ENCODE peak calls at places on chromosome 13, in eight cellular contexts. One of them, this sample, is unnamed.

GRCh38 chr13:71879129-71879535 is 12.1 kb upstream of the DACH1 start:
- DNase-seq in NK-92 treated with Interleukin-12 subunit alpha and Interleukin-12 subunit beta, amount 100 ng/mL, for 24 hours: no peak
- DNase-seq in HEK293T: peak; percentile 69
- DNase-seq in kidney tubule cell: peak; percentile 46
- DNase-seq in neural crest cell: no peak
- DNase-seq in MV-4-11: peak; percentile 41
- DNase-seq in body of pancreas: peak; percentile 20
- DNase-seq in A549: no peak
- DNase-seq in this sample: no peak

GRCh38 chr13:48539550-48539949 is 6.7 kb upstream of the RCBTB2 start:
- DNase-seq in A549: no peak
- DNase-seq in neural crest cell: no peak
- DNase-seq in kidney tubule cell: no peak
- DNase-seq in MV-4-11: no peak
- DNase-seq in NK-92 treated with Interleukin-12 subunit alpha and Interleukin-12 subunit beta, amount 100 ng/mL, for 24 hours: no peak
- DNase-seq in HEK293T: no peak
- DNase-seq in body of pancreas: no peak
- DNase-seq in this sample: no peak

GRCh38 chr13:46962286-46962941 is 65.6 kb upstream of the HTR2A start:
- DNase-seq in neural crest cell: no peak
- DNase-seq in kidney tubule cell: peak; percentile 72
- DNase-seq in A549: no peak
- DNase-seq in body of pancreas: no peak
- DNase-seq in HEK293T: peak; percentile 13
- DNase-seq in MV-4-11: no peak
- DNase-seq in NK-92 treated with Interleukin-12 subunit alpha and Interleukin-12 subunit beta, amount 100 ng/mL, for 24 hours: no peak
- DNase-seq in this sample: no peak

GRCh38 chr13:85974604-85975366 is 175.6 kb upstream of the SLITRK6 start:
- DNase-seq in neural crest cell: no peak
- DNase-seq in MV-4-11: no peak
- DNase-seq in HEK293T: no peak
- DNase-seq in kidney tubule cell: peak; percentile 64
- DNase-seq in A549: no peak
- DNase-seq in NK-92 treated with Interleukin-12 subunit alpha and Interleukin-12 subunit beta, amount 100 ng/mL, for 24 hours: no peak
- DNase-seq in body of pancreas: no peak
- DNase-seq in this sample: no peak

GRCh38 chr13:95485045-95485517 is 67.4 kb upstream of the CLDN10 start:
- DNase-seq in A549: no peak
- DNase-seq in body of pancreas: no peak
- DNase-seq in MV-4-11: no peak
- DNase-seq in kidney tubule cell: peak; percentile 44
- DNase-seq in NK-92 treated with Interleukin-12 subunit alpha and Interleukin-12 subunit beta, amount 100 ng/mL, for 24 hours: peak; percentile 18
- DNase-seq in HEK293T: no peak
- DNase-seq in neural crest cell: no peak
- DNase-seq in this sample: no peak

GRCh38 chr13:26557393-26558073 is at the start of gene WASF3:
- DNase-seq in NK-92 treated with Interleukin-12 subunit alpha and Interleukin-12 subunit beta, amount 100 ng/mL, for 24 hours: no peak
- DNase-seq in kidney tubule cell: peak; percentile 94
- DNase-seq in HEK293T: peak; percentile 97
- DNase-seq in A549: peak; percentile 57
- DNase-seq in body of pancreas: peak; percentile 95
- DNase-seq in MV-4-11: peak; percentile 75
- DNase-seq in neural crest cell: peak; percentile 93
- DNase-seq in this sample: peak; percentile 97

GRCh38 chr13:33751151-33751550 is 66.8 kb upstream of the RFC3 start:
- DNase-seq in neural crest cell: no peak
- DNase-seq in MV-4-11: no peak
- DNase-seq in body of pancreas: no peak
- DNase-seq in HEK293T: no peak
- DNase-seq in kidney tubule cell: no peak
- DNase-seq in NK-92 treated with Interleukin-12 subunit alpha and Interleukin-12 subunit beta, amount 100 ng/mL, for 24 hours: no peak
- DNase-seq in A549: no peak
- DNase-seq in this sample: no peak

GRCh38 chr13:22173605-22174004 is 502.7 kb downstream of the FGF9 start:
- DNase-seq in body of pancreas: no peak
- DNase-seq in neural crest cell: no peak
- DNase-seq in NK-92 treated with Interleukin-12 subunit alpha and Interleukin-12 subunit beta, amount 100 ng/mL, for 24 hours: no peak
- DNase-seq in A549: no peak
- DNase-seq in kidney tubule cell: peak; percentile 64
- DNase-seq in MV-4-11: no peak
- DNase-seq in HEK293T: no peak
- DNase-seq in this sample: no peak

GRCh38 chr13:76791290-76791664 is 94.9 kb downstream of the KCTD12 start:
- DNase-seq in MV-4-11: no peak
- DNase-seq in body of pancreas: peak; percentile 16
- DNase-seq in A549: no peak
- DNase-seq in kidney tubule cell: no peak
- DNase-seq in HEK293T: no peak
- DNase-seq in NK-92 treated with Interleukin-12 subunit alpha and Interleukin-12 subunit beta, amount 100 ng/mL, for 24 hours: no peak
- DNase-seq in neural crest cell: no peak
- DNase-seq in this sample: no peak

GRCh38 chr13:38970380-38971051 is 20.1 kb downstream of the STOML3 start:
- DNase-seq in neural crest cell: no peak
- DNase-seq in body of pancreas: no peak
- DNase-seq in kidney tubule cell: no peak
- DNase-seq in HEK293T: no peak
- DNase-seq in NK-92 treated with Interleukin-12 subunit alpha and Interleukin-12 subunit beta, amount 100 ng/mL, for 24 hours: no peak
- DNase-seq in A549: no peak
- DNase-seq in MV-4-11: no peak
- DNase-seq in this sample: no peak

GRCh38 chr13:30998548-30999140 is 66.2 kb downstream of the TEX26 start:
- DNase-seq in neural crest cell: no peak
- DNase-seq in body of pancreas: no peak
- DNase-seq in A549: no peak
- DNase-seq in MV-4-11: no peak
- DNase-seq in NK-92 treated with Interleukin-12 subunit alpha and Interleukin-12 subunit beta, amount 100 ng/mL, for 24 hours: no peak
- DNase-seq in kidney tubule cell: no peak
- DNase-seq in HEK293T: no peak
- DNase-seq in this sample: no peak

GRCh38 chr13:20438801-20439200 is 86.9 kb downstream of the CRYL1 start:
- DNase-seq in A549: no peak
- DNase-seq in MV-4-11: no peak
- DNase-seq in body of pancreas: no peak
- DNase-seq in kidney tubule cell: no peak
- DNase-seq in HEK293T: no peak
- DNase-seq in neural crest cell: no peak
- DNase-seq in NK-92 treated with Interleukin-12 subunit alpha and Interleukin-12 subunit beta, amount 100 ng/mL, for 24 hours: no peak
- DNase-seq in this sample: no peak

GRCh38 chr13:38072696-38073095 is 203.1 kb upstream of the TRPC4 start:
- DNase-seq in HEK293T: no peak
- DNase-seq in neural crest cell: no peak
- DNase-seq in body of pancreas: no peak
- DNase-seq in NK-92 treated with Interleukin-12 subunit alpha and Interleukin-12 subunit beta, amount 100 ng/mL, for 24 hours: no peak
- DNase-seq in kidney tubule cell: no peak
- DNase-seq in A549: no peak
- DNase-seq in MV-4-11: no peak
- DNase-seq in this sample: no peak

GRCh38 chr13:75326173-75327131 is 155.5 kb downstream of the TBC1D4 start:
- DNase-seq in kidney tubule cell: no peak
- DNase-seq in neural crest cell: no peak
- DNase-seq in body of pancreas: no peak
- DNase-seq in NK-92 treated with Interleukin-12 subunit alpha and Interleukin-12 subunit beta, amount 100 ng/mL, for 24 hours: no peak
- DNase-seq in A549: no peak
- DNase-seq in MV-4-11: peak; percentile 37
- DNase-seq in HEK293T: no peak
- DNase-seq in this sample: no peak

GRCh38 chr13:42393573-42394360 is 121.8 kb downstream of the AKAP11 start:
- DNase-seq in body of pancreas: no peak
- DNase-seq in A549: no peak
- DNase-seq in neural crest cell: no peak
- DNase-seq in kidney tubule cell: no peak
- DNase-seq in NK-92 treated with Interleukin-12 subunit alpha and Interleukin-12 subunit beta, amount 100 ng/mL, for 24 hours: no peak
- DNase-seq in HEK293T: no peak
- DNase-seq in MV-4-11: no peak
- DNase-seq in this sample: no peak

GRCh38 chr13:97659602-97660001 is 225.6 kb downstream of the RAP2A start:
- DNase-seq in kidney tubule cell: no peak
- DNase-seq in A549: no peak
- DNase-seq in body of pancreas: no peak
- DNase-seq in neural crest cell: no peak
- DNase-seq in MV-4-11: no peak
- DNase-seq in NK-92 treated with Interleukin-12 subunit alpha and Interleukin-12 subunit beta, amount 100 ng/mL, for 24 hours: no peak
- DNase-seq in HEK293T: peak; percentile 9
- DNase-seq in this sample: peak; percentile 32

GRCh38 chr13:29520671-29521070 is 74.8 kb downstream of the SLC7A1 start:
- DNase-seq in kidney tubule cell: no peak
- DNase-seq in NK-92 treated with Interleukin-12 subunit alpha and Interleukin-12 subunit beta, amount 100 ng/mL, for 24 hours: no peak
- DNase-seq in MV-4-11: no peak
- DNase-seq in A549: no peak
- DNase-seq in neural crest cell: no peak
- DNase-seq in body of pancreas: no peak
- DNase-seq in HEK293T: no peak
- DNase-seq in this sample: no peak

GRCh38 chr13:27455331-27455855 is 5.0 kb upstream of the MTIF3 start:
- DNase-seq in HEK293T: no peak
- DNase-seq in kidney tubule cell: no peak
- DNase-seq in A549: no peak
- DNase-seq in body of pancreas: no peak
- DNase-seq in neural crest cell: no peak
- DNase-seq in NK-92 treated with Interleukin-12 subunit alpha and Interleukin-12 subunit beta, amount 100 ng/mL, for 24 hours: no peak
- DNase-seq in MV-4-11: no peak
- DNase-seq in this sample: peak; percentile 30

GRCh38 chr13:24851546-24851945 is 87.6 kb downstream of the RNF17 start:
- DNase-seq in NK-92 treated with Interleukin-12 subunit alpha and Interleukin-12 subunit beta, amount 100 ng/mL, for 24 hours: no peak
- DNase-seq in HEK293T: no peak
- DNase-seq in A549: no peak
- DNase-seq in body of pancreas: no peak
- DNase-seq in kidney tubule cell: no peak
- DNase-seq in MV-4-11: no peak
- DNase-seq in neural crest cell: no peak
- DNase-seq in this sample: no peak

GRCh38 chr13:67080351-67080750 is 149.8 kb downstream of the PCDH9 start:
- DNase-seq in NK-92 treated with Interleukin-12 subunit alpha and Interleukin-12 subunit beta, amount 100 ng/mL, for 24 hours: no peak
- DNase-seq in A549: no peak
- DNase-seq in neural crest cell: no peak
- DNase-seq in MV-4-11: no peak
- DNase-seq in body of pancreas: no peak
- DNase-seq in kidney tubule cell: no peak
- DNase-seq in HEK293T: no peak
- DNase-seq in this sample: no peak

GRCh38 chr13:40389081-40389641 is 277.3 kb downstream of the FOXO1 start:
- DNase-seq in neural crest cell: no peak
- DNase-seq in MV-4-11: no peak
- DNase-seq in kidney tubule cell: no peak
- DNase-seq in HEK293T: no peak
- DNase-seq in body of pancreas: no peak
- DNase-seq in NK-92 treated with Interleukin-12 subunit alpha and Interleukin-12 subunit beta, amount 100 ng/mL, for 24 hours: peak; percentile 50
- DNase-seq in A549: no peak
- DNase-seq in this sample: no peak

GRCh38 chr13:51246411-51247298 is 24.5 kb downstream of the FAM124A start:
- DNase-seq in HEK293T: no peak
- DNase-seq in neural crest cell: no peak
- DNase-seq in NK-92 treated with Interleukin-12 subunit alpha and Interleukin-12 subunit beta, amount 100 ng/mL, for 24 hours: no peak
- DNase-seq in MV-4-11: no peak
- DNase-seq in A549: no peak
- DNase-seq in kidney tubule cell: peak; percentile 62
- DNase-seq in body of pancreas: no peak
- DNase-seq in this sample: no peak

GRCh38 chr13:98143157-98143553 is 261 bp downstream of the FARP1 start:
- DNase-seq in A549: peak; percentile 14
- DNase-seq in NK-92 treated with Interleukin-12 subunit alpha and Interleukin-12 subunit beta, amount 100 ng/mL, for 24 hours: no peak
- DNase-seq in MV-4-11: no peak
- DNase-seq in body of pancreas: no peak
- DNase-seq in neural crest cell: peak; percentile 50
- DNase-seq in HEK293T: no peak
- DNase-seq in kidney tubule cell: no peak
- DNase-seq in this sample: no peak

GRCh38 chr13:107276936-107277335 is 709.0 kb upstream of the ARGLU1 start:
- DNase-seq in A549: no peak
- DNase-seq in body of pancreas: no peak
- DNase-seq in kidney tubule cell: no peak
- DNase-seq in MV-4-11: no peak
- DNase-seq in HEK293T: no peak
- DNase-seq in NK-92 treated with Interleukin-12 subunit alpha and Interleukin-12 subunit beta, amount 100 ng/mL, for 24 hours: no peak
- DNase-seq in neural crest cell: no peak
- DNase-seq in this sample: no peak

GRCh38 chr13:97695684-97696083 is 257.8 kb upstream of the IPO5 start:
- DNase-seq in HEK293T: no peak
- DNase-seq in kidney tubule cell: peak; percentile 82
- DNase-seq in NK-92 treated with Interleukin-12 subunit alpha and Interleukin-12 subunit beta, amount 100 ng/mL, for 24 hours: no peak
- DNase-seq in MV-4-11: no peak
- DNase-seq in A549: peak; percentile 3
- DNase-seq in neural crest cell: no peak
- DNase-seq in body of pancreas: no peak
- DNase-seq in this sample: no peak

GRCh38 chr13:102128216-102128800 is 273.5 kb downstream of the FGF14 start:
- DNase-seq in NK-92 treated with Interleukin-12 subunit alpha and Interleukin-12 subunit beta, amount 100 ng/mL, for 24 hours: no peak
- DNase-seq in neural crest cell: no peak
- DNase-seq in HEK293T: no peak
- DNase-seq in MV-4-11: peak; percentile 61
- DNase-seq in kidney tubule cell: peak; percentile 90
- DNase-seq in body of pancreas: no peak
- DNase-seq in A549: no peak
- DNase-seq in this sample: no peak

GRCh38 chr13:75792526-75793187 is 156.5 kb downstream of the LMO7 start:
- DNase-seq in body of pancreas: peak; percentile 25
- DNase-seq in MV-4-11: no peak
- DNase-seq in A549: peak; percentile 23
- DNase-seq in NK-92 treated with Interleukin-12 subunit alpha and Interleukin-12 subunit beta, amount 100 ng/mL, for 24 hours: no peak
- DNase-seq in HEK293T: no peak
- DNase-seq in neural crest cell: no peak
- DNase-seq in kidney tubule cell: peak; percentile 86
- DNase-seq in this sample: no peak

GRCh38 chr13:111962431-111962891 is 104.5 kb upstream of the SOX1 start:
- DNase-seq in MV-4-11: peak; percentile 95
- DNase-seq in neural crest cell: no peak
- DNase-seq in NK-92 treated with Interleukin-12 subunit alpha and Interleukin-12 subunit beta, amount 100 ng/mL, for 24 hours: peak; percentile 72
- DNase-seq in body of pancreas: no peak
- DNase-seq in A549: no peak
- DNase-seq in HEK293T: no peak
- DNase-seq in kidney tubule cell: no peak
- DNase-seq in this sample: no peak

GRCh38 chr13:33945477-33945876 is 127.5 kb downstream of the RFC3 start:
- DNase-seq in NK-92 treated with Interleukin-12 subunit alpha and Interleukin-12 subunit beta, amount 100 ng/mL, for 24 hours: no peak
- DNase-seq in neural crest cell: no peak
- DNase-seq in A549: no peak
- DNase-seq in body of pancreas: no peak
- DNase-seq in MV-4-11: no peak
- DNase-seq in kidney tubule cell: no peak
- DNase-seq in HEK293T: no peak
- DNase-seq in this sample: no peak

GRCh38 chr13:48828962-48829405 is 146.7 kb upstream of the FNDC3A start:
- DNase-seq in MV-4-11: no peak
- DNase-seq in neural crest cell: no peak
- DNase-seq in NK-92 treated with Interleukin-12 subunit alpha and Interleukin-12 subunit beta, amount 100 ng/mL, for 24 hours: no peak
- DNase-seq in A549: peak; percentile 10
- DNase-seq in kidney tubule cell: peak; percentile 94
- DNase-seq in body of pancreas: no peak
- DNase-seq in HEK293T: no peak
- DNase-seq in this sample: no peak

GRCh38 chr13:60372141-60372540 is 24.9 kb upstream of the TDRD3 start:
- DNase-seq in MV-4-11: no peak
- DNase-seq in kidney tubule cell: no peak
- DNase-seq in neural crest cell: no peak
- DNase-seq in A549: no peak
- DNase-seq in body of pancreas: peak; percentile 50
- DNase-seq in HEK293T: no peak
- DNase-seq in NK-92 treated with Interleukin-12 subunit alpha and Interleukin-12 subunit beta, amount 100 ng/mL, for 24 hours: no peak
- DNase-seq in this sample: no peak

GRCh38 chr13:99380921-99381645 is 73.9 kb upstream of the GPR183 start:
- DNase-seq in kidney tubule cell: peak; percentile 31
- DNase-seq in body of pancreas: no peak
- DNase-seq in MV-4-11: no peak
- DNase-seq in neural crest cell: no peak
- DNase-seq in A549: no peak
- DNase-seq in HEK293T: no peak
- DNase-seq in NK-92 treated with Interleukin-12 subunit alpha and Interleukin-12 subunit beta, amount 100 ng/mL, for 24 hours: no peak
- DNase-seq in this sample: no peak

GRCh38 chr13:55792544-55793178 is 1348.1 kb upstream of the PRR20A start:
- DNase-seq in neural crest cell: no peak
- DNase-seq in NK-92 treated with Interleukin-12 subunit alpha and Interleukin-12 subunit beta, amount 100 ng/mL, for 24 hours: no peak
- DNase-seq in MV-4-11: no peak
- DNase-seq in body of pancreas: no peak
- DNase-seq in A549: no peak
- DNase-seq in kidney tubule cell: no peak
- DNase-seq in HEK293T: no peak
- DNase-seq in this sample: no peak